ENCODE peak calls at places on chromosomes 1 and 21, in six cellular contexts. One of them, this sample, is unnamed.

GRCh38 chr1:40476924-40477679 is at the start of gene ZFP69:
- DNase-seq in K562: peak; percentile 94
- DNase-seq in HepG2: peak; percentile 35
- DNase-seq in GM12878: no peak
- DNase-seq in endothelial cell of umbilical vein: peak; percentile 52
- DNase-seq in A549: no peak
- DNase-seq in this sample: peak; percentile 89

GRCh38 chr1:8625981-8626898 is 191.2 kb downstream of the RERE start:
- DNase-seq in GM12878: no peak
- DNase-seq in endothelial cell of umbilical vein: no peak
- DNase-seq in K562: peak; percentile 49
- DNase-seq in HepG2: peak; percentile 78
- DNase-seq in A549: no peak
- DNase-seq in this sample: peak; percentile 27

GRCh38 chr1:167401260-167401873 is 117.0 kb downstream of the CD247 start:
- DNase-seq in HepG2: peak; percentile 39
- DNase-seq in A549: peak; percentile 51
- DNase-seq in GM12878: peak; percentile 11
- DNase-seq in K562: peak; percentile 38
- DNase-seq in endothelial cell of umbilical vein: peak; percentile 61
- DNase-seq in this sample: peak; percentile 67

GRCh38 chr1:93255222-93256079 is 74.9 kb downstream of the CCDC18 start:
- DNase-seq in K562: no peak
- DNase-seq in endothelial cell of umbilical vein: no peak
- DNase-seq in HepG2: no peak
- DNase-seq in A549: no peak
- DNase-seq in GM12878: no peak
- DNase-seq in this sample: no peak

GRCh38 chr1:114235956-114236355 is 82.3 kb upstream of the SYT6 start:
- DNase-seq in endothelial cell of umbilical vein: no peak
- DNase-seq in A549: no peak
- DNase-seq in K562: no peak
- DNase-seq in HepG2: no peak
- DNase-seq in GM12878: no peak
- DNase-seq in this sample: no peak

GRCh38 chr1:203401151-203401550 is 50.2 kb upstream of the FMOD start:
- DNase-seq in endothelial cell of umbilical vein: no peak
- DNase-seq in A549: no peak
- DNase-seq in GM12878: no peak
- DNase-seq in K562: no peak
- DNase-seq in HepG2: no peak
- DNase-seq in this sample: no peak

GRCh38 chr1:117758444-117759316 is 152.8 kb downstream of the TENT5C start:
- DNase-seq in endothelial cell of umbilical vein: peak; percentile 86
- DNase-seq in HepG2: peak; percentile 79
- DNase-seq in GM12878: peak; percentile 11
- DNase-seq in A549: peak; percentile 67
- DNase-seq in K562: peak; percentile 80
- DNase-seq in this sample: peak; percentile 85

GRCh38 chr1:153908071-153908470 is 14.7 kb downstream of the GATAD2B start:
- DNase-seq in A549: no peak
- DNase-seq in HepG2: no peak
- DNase-seq in K562: no peak
- DNase-seq in GM12878: no peak
- DNase-seq in endothelial cell of umbilical vein: no peak
- DNase-seq in this sample: no peak

GRCh38 chr1:91744973-91745648 is 140.8 kb downstream of the TGFBR3 start:
- DNase-seq in K562: no peak
- DNase-seq in endothelial cell of umbilical vein: peak; percentile 87
- DNase-seq in HepG2: peak; percentile 75
- DNase-seq in A549: no peak
- DNase-seq in GM12878: no peak
- DNase-seq in this sample: no peak

GRCh38 chr1:230282157-230282556 is 144.0 kb downstream of the PGBD5 start:
- DNase-seq in HepG2: no peak
- DNase-seq in endothelial cell of umbilical vein: peak; percentile 75
- DNase-seq in A549: no peak
- DNase-seq in K562: no peak
- DNase-seq in GM12878: no peak
- DNase-seq in this sample: no peak

GRCh38 chr1:40930174-40930573 is 49.3 kb upstream of the CTPS1 start:
- DNase-seq in endothelial cell of umbilical vein: no peak
- DNase-seq in A549: no peak
- DNase-seq in HepG2: peak; percentile 45
- DNase-seq in K562: no peak
- DNase-seq in GM12878: no peak
- DNase-seq in this sample: no peak

GRCh38 chr1:61638296-61638695 is 86.6 kb downstream of the TM2D1 start:
- DNase-seq in A549: no peak
- DNase-seq in endothelial cell of umbilical vein: no peak
- DNase-seq in HepG2: no peak
- DNase-seq in K562: no peak
- DNase-seq in GM12878: no peak
- DNase-seq in this sample: no peak

GRCh38 chr1:238252033-238252802 is 361.5 kb upstream of the ZP4 start:
- DNase-seq in endothelial cell of umbilical vein: no peak
- DNase-seq in HepG2: no peak
- DNase-seq in K562: no peak
- DNase-seq in GM12878: no peak
- DNase-seq in A549: peak; percentile 10
- DNase-seq in this sample: peak; percentile 51

DNA sequence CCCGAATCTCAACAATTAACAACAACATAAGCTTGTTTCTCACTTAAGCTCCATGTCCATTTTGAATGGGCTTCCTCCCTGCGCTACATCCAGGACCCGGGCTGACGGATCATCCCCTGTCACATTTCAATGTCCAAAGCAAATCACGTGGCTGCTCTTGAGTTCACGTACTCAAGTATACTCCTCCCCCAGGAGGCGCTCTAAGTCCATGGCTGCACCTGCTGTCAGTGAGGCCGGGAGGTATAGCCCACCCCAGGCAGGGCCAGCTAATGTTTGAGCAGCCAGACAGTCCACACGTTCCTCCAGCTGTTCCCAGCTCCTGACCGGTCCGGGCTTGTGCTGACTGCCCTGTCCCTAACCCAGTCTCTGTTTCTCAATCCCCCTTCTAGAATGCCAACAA is 220.8 kb downstream of the SLC35F3 start:
- DNase-seq in K562: peak; percentile 45
- DNase-seq in HepG2: peak; percentile 59
- DNase-seq in GM12878: no peak
- DNase-seq in endothelial cell of umbilical vein: no peak
- DNase-seq in A549: no peak
- DNase-seq in this sample: peak; percentile 59
- TF ChIP-seq MYC in K562: no peak
- TF ChIP-seq MYC in HepG2: peak; percentile 58
- TF ChIP-seq MYC in GM12878: no peak
- TF ChIP-seq MYC in endothelial cell of umbilical vein: no peak
- TF ChIP-seq MYC in A549: no peak
- TF ChIP-seq MYC in this sample: no peak

GRCh38 chr21:35048706-35049617 is at the start of gene RUNX1:
- DNase-seq in K562: peak; percentile 29
- DNase-seq in A549: no peak
- DNase-seq in endothelial cell of umbilical vein: peak; percentile 37
- DNase-seq in HepG2: no peak
- DNase-seq in GM12878: peak; percentile 92
- DNase-seq in this sample: peak; percentile 98
- H3K4me3 ChIP-seq in K562: peak within 1 kb of the TSS; percentile 40
- H3K4me3 ChIP-seq in A549: no peak within 1 kb of the TSS
- H3K4me3 ChIP-seq in endothelial cell of umbilical vein: no peak within 1 kb of the TSS
- H3K4me3 ChIP-seq in HepG2: no peak within 1 kb of the TSS
- H3K4me3 ChIP-seq in GM12878: peak within 1 kb of the TSS; percentile 63
- H3K4me3 ChIP-seq in this sample: peak within 1 kb of the TSS; percentile 98

GRCh38 chr1:210364479-210364878 is 35.8 kb downstream of the HHAT start:
- DNase-seq in HepG2: no peak
- DNase-seq in GM12878: no peak
- DNase-seq in A549: no peak
- DNase-seq in K562: no peak
- DNase-seq in endothelial cell of umbilical vein: no peak
- DNase-seq in this sample: no peak
- TF ChIP-seq MYC in HepG2: no peak
- TF ChIP-seq MYC in GM12878: no peak
- TF ChIP-seq MYC in A549: no peak
- TF ChIP-seq MYC in K562: no peak
- TF ChIP-seq MYC in endothelial cell of umbilical vein: no peak
- TF ChIP-seq MYC in this sample: no peak

GRCh38 chr1:46394108-46394871 is at the start of gene FAAH:
- DNase-seq in HepG2: peak; percentile 58
- DNase-seq in endothelial cell of umbilical vein: no peak
- DNase-seq in GM12878: no peak
- DNase-seq in A549: no peak
- DNase-seq in K562: no peak
- DNase-seq in this sample: no peak

GRCh38 chr1:46399307-46399706 is 5.2 kb downstream of the FAAH start:
- DNase-seq in endothelial cell of umbilical vein: no peak
- DNase-seq in HepG2: no peak
- DNase-seq in K562: no peak
- DNase-seq in GM12878: no peak
- DNase-seq in A549: no peak
- DNase-seq in this sample: peak; percentile 24

GRCh38 chr1:46396429-46397398 is 2.6 kb downstream of the FAAH start:
- DNase-seq in endothelial cell of umbilical vein: no peak
- DNase-seq in A549: no peak
- DNase-seq in K562: no peak
- DNase-seq in HepG2: no peak
- DNase-seq in GM12878: no peak
- DNase-seq in this sample: no peak

GRCh38 chr1:46393510-46393909 is 607 bp upstream of the FAAH start:
- DNase-seq in HepG2: no peak
- DNase-seq in A549: no peak
- DNase-seq in GM12878: no peak
- DNase-seq in endothelial cell of umbilical vein: no peak
- DNase-seq in K562: no peak
- DNase-seq in this sample: no peak

DNA sequence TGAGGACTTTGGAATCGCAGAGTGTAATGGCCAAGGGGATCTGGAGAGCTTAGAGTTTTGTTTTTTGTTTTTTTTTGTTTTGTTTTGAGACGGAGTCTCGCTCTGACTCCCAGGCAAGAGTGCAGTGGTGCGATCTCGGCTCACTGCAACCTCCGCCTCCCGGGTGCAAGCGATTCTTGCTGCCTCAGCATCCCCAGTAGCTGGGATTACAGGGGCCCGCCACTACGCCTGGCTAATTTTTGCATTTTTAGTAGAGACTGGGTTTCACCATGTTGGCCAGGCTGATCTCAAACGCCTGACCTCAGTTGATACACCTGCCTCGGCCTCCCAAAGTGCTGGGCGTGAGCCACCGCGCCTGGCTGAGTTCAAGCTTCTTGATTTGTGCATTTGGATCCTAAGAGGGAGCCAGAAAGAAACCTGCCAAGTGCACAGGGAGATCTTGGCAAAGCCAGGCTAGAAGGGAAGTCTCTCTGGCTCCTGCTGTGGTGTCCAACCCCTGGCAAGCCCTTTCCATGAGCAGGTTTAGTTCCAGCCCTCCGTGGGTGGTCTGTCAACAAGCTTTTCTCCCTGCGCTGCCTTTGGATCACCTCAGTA is 852 bp downstream of the FAAH start:
- DNase-seq in endothelial cell of umbilical vein: no peak
- DNase-seq in GM12878: no peak
- DNase-seq in HepG2: no peak
- DNase-seq in A549: no peak
- DNase-seq in K562: no peak
- DNase-seq in this sample: no peak
- H3K4me3 ChIP-seq in endothelial cell of umbilical vein: no peak overlapping the region
- H3K4me3 ChIP-seq in GM12878: no peak overlapping the region
- H3K4me3 ChIP-seq in HepG2: peak overlapping the region; percentile 44
- H3K4me3 ChIP-seq in A549: no peak overlapping the region
- H3K4me3 ChIP-seq in K562: no peak overlapping the region
- H3K4me3 ChIP-seq in this sample: no peak overlapping the region

GRCh38 chr1:110380667-110381283 is 10.1 kb downstream of the SLC16A4 start:
- DNase-seq in A549: no peak
- DNase-seq in HepG2: no peak
- DNase-seq in endothelial cell of umbilical vein: no peak
- DNase-seq in K562: no peak
- DNase-seq in GM12878: no peak
- DNase-seq in this sample: peak; percentile 88

GRCh38 chr1:110387048-110387748 is 3.6 kb downstream of the SLC16A4 start:
- DNase-seq in K562: no peak
- DNase-seq in A549: no peak
- DNase-seq in endothelial cell of umbilical vein: no peak
- DNase-seq in HepG2: no peak
- DNase-seq in GM12878: no peak
- DNase-seq in this sample: no peak

GRCh38 chr1:110384581-110385321 is 6.1 kb downstream of the SLC16A4 start:
- DNase-seq in A549: no peak
- DNase-seq in GM12878: peak; percentile 45
- DNase-seq in HepG2: no peak
- DNase-seq in endothelial cell of umbilical vein: no peak
- DNase-seq in K562: no peak
- DNase-seq in this sample: peak; percentile 62

GRCh38 chr1:110385369-110385768 is 5.5 kb downstream of the SLC16A4 start:
- DNase-seq in endothelial cell of umbilical vein: no peak
- DNase-seq in A549: no peak
- DNase-seq in GM12878: no peak
- DNase-seq in HepG2: no peak
- DNase-seq in K562: no peak
- DNase-seq in this sample: no peak

DNA sequence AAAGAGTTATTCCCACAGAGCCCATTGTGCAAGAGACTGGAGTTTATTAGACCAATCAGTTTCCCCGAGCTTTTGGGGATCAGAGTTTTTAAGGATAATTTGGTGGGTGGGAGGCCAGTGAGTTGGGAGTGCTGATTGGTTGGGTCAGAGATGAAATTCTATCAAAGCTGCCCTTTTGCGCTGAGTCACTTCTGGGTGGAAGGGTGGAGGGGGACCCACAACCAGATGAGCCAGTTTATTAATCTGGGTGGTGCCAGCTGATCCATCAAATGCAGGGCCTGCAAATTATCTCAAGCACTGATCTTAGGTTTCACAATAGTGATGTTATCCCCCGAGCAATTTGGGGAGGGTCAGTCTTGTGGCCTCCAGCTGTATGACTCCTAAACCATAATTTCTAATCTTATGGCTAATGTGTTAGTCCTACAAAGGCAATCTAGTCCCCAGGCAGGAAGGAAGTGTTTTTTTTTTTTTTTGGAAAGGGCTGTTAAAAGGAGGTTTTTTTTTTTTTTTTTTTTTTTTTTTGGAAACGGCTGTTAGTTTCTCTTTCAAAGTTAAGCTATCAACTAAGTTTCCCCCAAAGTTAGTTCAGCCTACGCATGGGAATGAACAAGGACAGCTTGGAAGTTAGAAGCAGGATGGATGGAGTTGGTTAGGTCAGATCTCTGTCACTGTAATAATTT is 7.4 kb downstream of the SLC16A4 start:
- DNase-seq in GM12878: no peak
- DNase-seq in endothelial cell of umbilical vein: peak; percentile 1
- DNase-seq in A549: no peak
- DNase-seq in K562: no peak
- DNase-seq in HepG2: no peak
- DNase-seq in this sample: peak; percentile 85
- TF ChIP-seq MYC in GM12878: no peak
- TF ChIP-seq MYC in endothelial cell of umbilical vein: no peak
- TF ChIP-seq MYC in A549: no peak
- TF ChIP-seq MYC in K562: no peak
- TF ChIP-seq MYC in HepG2: no peak
- TF ChIP-seq MYC in this sample: no peak

This sample was measured in NB4.